ENCODE peak calls at places on chromosomes 13 and 19, in nine cellular contexts. One of them, this sample, is unnamed.

GRCh38 chr13:77985866-77986636 is 67.4 kb upstream of the EDNRB start:
- DNase-seq in H54: no peak
- DNase-seq in adrenal gland: no peak
- DNase-seq in pancreas: no peak
- DNase-seq in fibroblast of the conjunctiva: no peak
- DNase-seq in stimulated activated naive CD4-positive, alpha-beta T cell: no peak
- DNase-seq in stomach: no peak
- DNase-seq in HCT116: no peak
- DNase-seq in HT1080: no peak
- DNase-seq in this sample: no peak

GRCh38 chr13:46553521-46553885 is 533 bp downstream of the LRCH1 start:
- DNase-seq in H54: no peak
- DNase-seq in adrenal gland: no peak
- DNase-seq in pancreas: peak; percentile 59
- DNase-seq in fibroblast of the conjunctiva: no peak
- DNase-seq in stimulated activated naive CD4-positive, alpha-beta T cell: peak; percentile 38
- DNase-seq in stomach: no peak
- DNase-seq in HCT116: no peak
- DNase-seq in HT1080: peak; percentile 24
- DNase-seq in this sample: no peak

GRCh38 chr19:55377356-55378131 is 918 bp downstream of the TMEM190 start:
- DNase-seq in H54: no peak
- DNase-seq in adrenal gland: no peak
- DNase-seq in pancreas: no peak
- DNase-seq in fibroblast of the conjunctiva: no peak
- DNase-seq in stimulated activated naive CD4-positive, alpha-beta T cell: no peak
- DNase-seq in stomach: no peak
- DNase-seq in HCT116: no peak
- DNase-seq in HT1080: no peak
- DNase-seq in this sample: no peak

GRCh38 chr13:73702419-73703071 is 431.7 kb downstream of the KLF12 start:
- DNase-seq in H54: no peak
- DNase-seq in adrenal gland: no peak
- DNase-seq in pancreas: no peak
- DNase-seq in fibroblast of the conjunctiva: no peak
- DNase-seq in stimulated activated naive CD4-positive, alpha-beta T cell: peak; percentile 78
- DNase-seq in stomach: no peak
- DNase-seq in HCT116: no peak
- DNase-seq in HT1080: no peak
- DNase-seq in this sample: no peak

GRCh38 chr19:8826371-8826770 is 5.7 kb downstream of the ZNF558 start:
- DNase-seq in H54: no peak
- DNase-seq in adrenal gland: no peak
- DNase-seq in pancreas: no peak
- DNase-seq in fibroblast of the conjunctiva: no peak
- DNase-seq in stimulated activated naive CD4-positive, alpha-beta T cell: no peak
- DNase-seq in stomach: no peak
- DNase-seq in HCT116: no peak
- DNase-seq in HT1080: no peak
- DNase-seq in this sample: no peak

GRCh38 chr13:99231726-99232125 is 26.5 kb downstream of the GPR18 start:
- DNase-seq in H54: no peak
- DNase-seq in adrenal gland: no peak
- DNase-seq in pancreas: no peak
- DNase-seq in fibroblast of the conjunctiva: no peak
- DNase-seq in stimulated activated naive CD4-positive, alpha-beta T cell: no peak
- DNase-seq in stomach: no peak
- DNase-seq in HCT116: no peak
- DNase-seq in HT1080: no peak
- DNase-seq in this sample: no peak

GRCh38 chr13:74751739-74752138 is 617.5 kb upstream of the KLF12 start:
- DNase-seq in H54: no peak
- DNase-seq in adrenal gland: no peak
- DNase-seq in pancreas: no peak
- DNase-seq in fibroblast of the conjunctiva: no peak
- DNase-seq in stimulated activated naive CD4-positive, alpha-beta T cell: no peak
- DNase-seq in stomach: no peak
- DNase-seq in HCT116: no peak
- DNase-seq in HT1080: no peak
- DNase-seq in this sample: no peak

GRCh38 chr13:98998831-98999634 is 21.2 kb upstream of the DOCK9 start:
- DNase-seq in H54: no peak
- DNase-seq in adrenal gland: no peak
- DNase-seq in pancreas: no peak
- DNase-seq in fibroblast of the conjunctiva: no peak
- DNase-seq in stimulated activated naive CD4-positive, alpha-beta T cell: peak; percentile 70
- DNase-seq in stomach: no peak
- DNase-seq in HCT116: no peak
- DNase-seq in HT1080: peak; percentile 38
- DNase-seq in this sample: peak; percentile 31

GRCh38 chr13:77521595-77522367 is 13.7 kb upstream of the SCEL start:
- DNase-seq in H54: no peak
- DNase-seq in adrenal gland: no peak
- DNase-seq in pancreas: no peak
- DNase-seq in fibroblast of the conjunctiva: no peak
- DNase-seq in stimulated activated naive CD4-positive, alpha-beta T cell: no peak
- DNase-seq in stomach: peak; percentile 26
- DNase-seq in HCT116: no peak
- DNase-seq in HT1080: peak; percentile 77
- DNase-seq in this sample: no peak

GRCh38 chr19:31578326-31578725 is 229.1 kb upstream of the TSHZ3 start:
- DNase-seq in H54: no peak
- DNase-seq in adrenal gland: no peak
- DNase-seq in pancreas: no peak
- DNase-seq in fibroblast of the conjunctiva: no peak
- DNase-seq in stimulated activated naive CD4-positive, alpha-beta T cell: no peak
- DNase-seq in stomach: no peak
- DNase-seq in HCT116: no peak
- DNase-seq in HT1080: no peak
- DNase-seq in this sample: no peak

GRCh38 chr13:110853235-110853721 is 61.6 kb downstream of the ANKRD10 start:
- DNase-seq in H54: no peak
- DNase-seq in adrenal gland: no peak
- DNase-seq in pancreas: no peak
- DNase-seq in fibroblast of the conjunctiva: no peak
- DNase-seq in stimulated activated naive CD4-positive, alpha-beta T cell: no peak
- DNase-seq in stomach: no peak
- DNase-seq in HCT116: no peak
- DNase-seq in HT1080: no peak
- DNase-seq in this sample: no peak

GRCh38 chr19:19606021-19606420 is 12.5 kb downstream of the PBX4 start:
- DNase-seq in H54: no peak
- DNase-seq in adrenal gland: no peak
- DNase-seq in pancreas: no peak
- DNase-seq in fibroblast of the conjunctiva: no peak
- DNase-seq in stimulated activated naive CD4-positive, alpha-beta T cell: peak; percentile 53
- DNase-seq in stomach: peak; percentile 55
- DNase-seq in HCT116: peak; percentile 82
- DNase-seq in HT1080: no peak
- DNase-seq in this sample: no peak

GRCh38 chr19:56156768-56157167 is 15.7 kb downstream of the ZNF444 start:
- DNase-seq in H54: no peak
- DNase-seq in adrenal gland: no peak
- DNase-seq in pancreas: no peak
- DNase-seq in fibroblast of the conjunctiva: no peak
- DNase-seq in stimulated activated naive CD4-positive, alpha-beta T cell: no peak
- DNase-seq in stomach: no peak
- DNase-seq in HCT116: no peak
- DNase-seq in HT1080: no peak
- DNase-seq in this sample: no peak

GRCh38 chr19:17281391-17282304 is at the start of gene ANKLE1:
- DNase-seq in H54: no peak
- DNase-seq in adrenal gland: no peak
- DNase-seq in pancreas: peak; percentile 66
- DNase-seq in fibroblast of the conjunctiva: no peak
- DNase-seq in stimulated activated naive CD4-positive, alpha-beta T cell: peak; percentile 15
- DNase-seq in stomach: peak; percentile 32
- DNase-seq in HCT116: no peak
- DNase-seq in HT1080: no peak
- DNase-seq in this sample: no peak

GRCh38 chr13:42883142-42883541 is 101.8 kb downstream of the FAM216B start:
- DNase-seq in H54: no peak
- DNase-seq in adrenal gland: no peak
- DNase-seq in pancreas: no peak
- DNase-seq in fibroblast of the conjunctiva: no peak
- DNase-seq in stimulated activated naive CD4-positive, alpha-beta T cell: no peak
- DNase-seq in stomach: no peak
- DNase-seq in HCT116: no peak
- DNase-seq in HT1080: peak; percentile 51
- DNase-seq in this sample: no peak

GRCh38 chr19:52190679-52191293 is 934 bp downstream of the PPP2R1A start:
- DNase-seq in H54: no peak
- DNase-seq in adrenal gland: peak; percentile 71
- DNase-seq in pancreas: peak; percentile 58
- DNase-seq in fibroblast of the conjunctiva: peak; percentile 29
- DNase-seq in stimulated activated naive CD4-positive, alpha-beta T cell: no peak
- DNase-seq in stomach: peak; percentile 29
- DNase-seq in HCT116: no peak
- DNase-seq in HT1080: no peak
- DNase-seq in this sample: no peak

GRCh38 chr13:79405501-79405830 is 589 bp downstream of the RBM26 start:
- DNase-seq in H54: peak; percentile 14
- DNase-seq in adrenal gland: peak; percentile 40
- DNase-seq in pancreas: no peak
- DNase-seq in fibroblast of the conjunctiva: no peak
- DNase-seq in stimulated activated naive CD4-positive, alpha-beta T cell: no peak
- DNase-seq in stomach: no peak
- DNase-seq in HCT116: no peak
- DNase-seq in HT1080: no peak
- DNase-seq in this sample: no peak

GRCh38 chr19:18194554-18195238 is 1.7 kb downstream of the MPV17L2 start:
- DNase-seq in H54: no peak
- DNase-seq in adrenal gland: peak; percentile 81
- DNase-seq in pancreas: no peak
- DNase-seq in fibroblast of the conjunctiva: no peak
- DNase-seq in stimulated activated naive CD4-positive, alpha-beta T cell: peak; percentile 30
- DNase-seq in stomach: no peak
- DNase-seq in HCT116: no peak
- DNase-seq in HT1080: no peak
- DNase-seq in this sample: no peak

GRCh38 chr19:15180451-15181390 is 20.1 kb downstream of the NOTCH3 start:
- DNase-seq in H54: no peak
- DNase-seq in adrenal gland: no peak
- DNase-seq in pancreas: peak; percentile 74
- DNase-seq in fibroblast of the conjunctiva: no peak
- DNase-seq in stimulated activated naive CD4-positive, alpha-beta T cell: no peak
- DNase-seq in stomach: peak; percentile 70
- DNase-seq in HCT116: no peak
- DNase-seq in HT1080: no peak
- DNase-seq in this sample: no peak

This sample was measured in GM04504.